ENCODE peak calls at places on chromosome 15, in ten cellular contexts. X, E, I, K, M, F, C, B, D and N are unnamed samples.
A peak's percentile ranks its signal among the peaks of the same experiment; 100 is the strongest.

GRCh38 chr15:73950479-73951043 is 24.3 kb downstream of the LOXL1 start:
- DNase-seq in X (no peak), E (no peak), I (no peak), K (no peak), M (no peak), F (no peak), C (no peak), B (no peak), D (no peak), N (no peak)

GRCh38 chr15:100247228-100248225 is 94.2 kb downstream of the ADAMTS17 start:
- DNase-seq in X (no peak), E (no peak), I (peak; percentile 21), K (no peak), M (no peak), F (no peak), C (no peak), B (no peak), D (no peak), N (no peak)

GRCh38 chr15:45790325-45790943 is 155.6 kb downstream of the SQOR start:
- DNase-seq in X (no peak), E (peak; percentile 27), I (peak; percentile 51), K (no peak), M (peak; percentile 73), F (peak; percentile 6), C (peak; percentile 30), B (no peak), D (peak; percentile 1), N (peak; percentile 16)

GRCh38 chr15:55824857-55825613 is 82.1 kb upstream of the PRTG start:
- DNase-seq in X (no peak), E (no peak), I (no peak), K (no peak), M (no peak), F (no peak), C (no peak), B (no peak), D (no peak), N (no peak)

GRCh38 chr15:69474291-69474690 is 21.7 kb downstream of the RPLP1 start:
- DNase-seq in X (no peak), E (no peak), I (no peak), K (no peak), M (no peak), F (no peak), C (no peak), B (peak; percentile 44), D (no peak), N (no peak)

GRCh38 chr15:74403981-74404563 is 29.7 kb downstream of the SEMA7A start:
- DNase-seq in X (no peak), E (peak; percentile 62), I (no peak), K (peak; percentile 82), M (no peak), F (no peak), C (no peak), B (no peak), D (peak; percentile 47), N (no peak)

GRCh38 chr15:89098281-89098680 is 10.0 kb downstream of the ABHD2 start:
- DNase-seq in X (no peak), E (no peak), I (peak; percentile 54), K (no peak), M (no peak), F (no peak), C (no peak), B (no peak), D (no peak), N (no peak)

GRCh38 chr15:70275461-70276138 is 177.9 kb upstream of the TLE3 start:
- DNase-seq in X (no peak), E (no peak), I (no peak), K (no peak), M (no peak), F (no peak), C (no peak), B (no peak), D (no peak), N (no peak)

GRCh38 chr15:36356978-36357582 is 222.3 kb upstream of the CDIN1 start:
- DNase-seq in X (no peak), E (no peak), I (no peak), K (no peak), M (no peak), F (no peak), C (no peak), B (no peak), D (no peak), N (no peak)

GRCh38 chr15:40892449-40893012 is 1.7 kb upstream of the VPS18 start:
- DNase-seq in X (no peak), E (no peak), I (no peak), K (no peak), M (no peak), F (no peak), C (no peak), B (no peak), D (no peak), N (no peak)

GRCh38 chr15:57685316-57685715 is 21.2 kb upstream of the POLR2M start:
- DNase-seq in X (no peak), E (no peak), I (no peak), K (no peak), M (no peak), F (no peak), C (no peak), B (no peak), D (no peak), N (no peak)

GRCh38 chr15:98787936-98788757 is 139.8 kb downstream of the IGF1R start:
- DNase-seq in X (no peak), E (no peak), I (no peak), K (no peak), M (no peak), F (no peak), C (no peak), B (no peak), D (no peak), N (no peak)

GRCh38 chr15:64022571-64022970 is 23.7 kb downstream of the DAPK2 start:
- DNase-seq in X (no peak), E (no peak), I (no peak), K (no peak), M (no peak), F (no peak), C (no peak), B (no peak), D (no peak), N (no peak)

GRCh38 chr15:44530653-44531052 is 6.3 kb upstream of the EIF3J start:
- DNase-seq in X (no peak), E (no peak), I (no peak), K (no peak), M (no peak), F (no peak), C (no peak), B (no peak), D (no peak), N (no peak)

GRCh38 chr15:43469867-43470266 is 23.1 kb downstream of the TP53BP1 start:
- DNase-seq in X (no peak), E (no peak), I (no peak), K (no peak), M (no peak), F (no peak), C (no peak), B (peak; percentile 52), D (no peak), N (no peak)

GRCh38 chr15:82995938-82996337 is 9.9 kb downstream of the RAMAC start:
- DNase-seq in X (no peak), E (no peak), I (no peak), K (no peak), M (no peak), F (no peak), C (no peak), B (no peak), D (no peak), N (peak; percentile 28)

GRCh38 chr15:90698629-90699028 is 18.5 kb upstream of the BLM start:
- DNase-seq in X (no peak), E (no peak), I (peak; percentile 21), K (no peak), M (no peak), F (no peak), C (no peak), B (no peak), D (no peak), N (no peak)

GRCh38 chr15:69548367-69548766 is 95.7 kb downstream of the RPLP1 start:
- DNase-seq in X (no peak), E (no peak), I (no peak), K (no peak), M (no peak), F (no peak), C (no peak), B (no peak), D (no peak), N (no peak)